ENCODE peak calls at places on chromosomes 12 and 14, in eight cellular contexts. One of them, this sample, is unnamed.

GRCh38 chr12:127620956-127621355 is 646.0 kb upstream of the TMEM132C start:
- DNase-seq in NCI-H1694: no peak
- DNase-seq in mesothelial cell of epicardium: no peak
- DNase-seq in DMS 273 treated with DMSO at 0.1 percent for 48 hours: no peak
- DNase-seq in GM13976: no peak
- DNase-seq in H7: no peak
- DNase-seq in epithelial cell of prostate: no peak
- DNase-seq in HT1080: no peak
- DNase-seq in this sample: no peak

GRCh38 chr12:90970471-90970870 is 15.5 kb upstream of the CCER1 start:
- DNase-seq in NCI-H1694: no peak
- DNase-seq in mesothelial cell of epicardium: no peak
- DNase-seq in DMS 273 treated with DMSO at 0.1 percent for 48 hours: no peak
- DNase-seq in GM13976: no peak
- DNase-seq in H7: no peak
- DNase-seq in epithelial cell of prostate: no peak
- DNase-seq in HT1080: peak
- DNase-seq in this sample: no peak

GRCh38 chr12:13383379-13383778 is 186.9 kb downstream of the EMP1 start:
- DNase-seq in NCI-H1694: no peak
- DNase-seq in mesothelial cell of epicardium: no peak
- DNase-seq in DMS 273 treated with DMSO at 0.1 percent for 48 hours: no peak
- DNase-seq in GM13976: no peak
- DNase-seq in H7: no peak
- DNase-seq in epithelial cell of prostate: no peak
- DNase-seq in HT1080: no peak
- DNase-seq in this sample: peak

GRCh38 chr14:93223565-93223964 is 16.5 kb downstream of the UBR7 start:
- DNase-seq in NCI-H1694: no peak
- DNase-seq in mesothelial cell of epicardium: no peak
- DNase-seq in DMS 273 treated with DMSO at 0.1 percent for 48 hours: no peak
- DNase-seq in GM13976: no peak
- DNase-seq in H7: no peak
- DNase-seq in epithelial cell of prostate: no peak
- DNase-seq in HT1080: no peak
- DNase-seq in this sample: no peak

GRCh38 chr14:58239259-58240210 is 5.1 kb upstream of the PSMA3 start:
- DNase-seq in NCI-H1694: peak
- DNase-seq in mesothelial cell of epicardium: peak
- DNase-seq in DMS 273 treated with DMSO at 0.1 percent for 48 hours: peak
- DNase-seq in GM13976: peak
- DNase-seq in H7: peak
- DNase-seq in epithelial cell of prostate: no peak
- DNase-seq in HT1080: peak
- DNase-seq in this sample: no peak

GRCh38 chr14:61565836-61566536 is 129.3 kb upstream of the HIF1A start:
- DNase-seq in NCI-H1694: no peak
- DNase-seq in mesothelial cell of epicardium: no peak
- DNase-seq in DMS 273 treated with DMSO at 0.1 percent for 48 hours: no peak
- DNase-seq in GM13976: no peak
- DNase-seq in H7: no peak
- DNase-seq in epithelial cell of prostate: no peak
- DNase-seq in HT1080: no peak
- DNase-seq in this sample: no peak

GRCh38 chr14:102903248-102903888 is 19.1 kb upstream of the AMN start:
- DNase-seq in NCI-H1694: no peak
- DNase-seq in mesothelial cell of epicardium: no peak
- DNase-seq in DMS 273 treated with DMSO at 0.1 percent for 48 hours: no peak
- DNase-seq in GM13976: no peak
- DNase-seq in H7: peak
- DNase-seq in epithelial cell of prostate: no peak
- DNase-seq in HT1080: no peak
- DNase-seq in this sample: no peak

GRCh38 chr12:104957388-104958008 is 592 bp downstream of the SLC41A2 start:
- DNase-seq in NCI-H1694: no peak
- DNase-seq in mesothelial cell of epicardium: no peak
- DNase-seq in DMS 273 treated with DMSO at 0.1 percent for 48 hours: no peak
- DNase-seq in GM13976: no peak
- DNase-seq in H7: no peak
- DNase-seq in epithelial cell of prostate: no peak
- DNase-seq in HT1080: peak
- DNase-seq in this sample: no peak

GRCh38 chr12:58833844-58834243 is 86.5 kb downstream of the LRIG3 start:
- DNase-seq in NCI-H1694: no peak
- DNase-seq in mesothelial cell of epicardium: no peak
- DNase-seq in DMS 273 treated with DMSO at 0.1 percent for 48 hours: no peak
- DNase-seq in GM13976: no peak
- DNase-seq in H7: no peak
- DNase-seq in epithelial cell of prostate: no peak
- DNase-seq in HT1080: no peak
- DNase-seq in this sample: no peak

GRCh38 chr14:51014625-51015024 is 70.3 kb upstream of the PYGL start:
- DNase-seq in NCI-H1694: no peak
- DNase-seq in mesothelial cell of epicardium: no peak
- DNase-seq in DMS 273 treated with DMSO at 0.1 percent for 48 hours: no peak
- DNase-seq in GM13976: no peak
- DNase-seq in H7: no peak
- DNase-seq in epithelial cell of prostate: no peak
- DNase-seq in HT1080: peak
- DNase-seq in this sample: no peak

GRCh38 chr14:100155049-100155621 is 4.3 kb downstream of the DEGS2 start:
- DNase-seq in NCI-H1694: peak
- DNase-seq in mesothelial cell of epicardium: no peak
- DNase-seq in DMS 273 treated with DMSO at 0.1 percent for 48 hours: peak
- DNase-seq in GM13976: no peak
- DNase-seq in H7: peak
- DNase-seq in epithelial cell of prostate: peak
- DNase-seq in HT1080: peak
- DNase-seq in this sample: no peak

GRCh38 chr12:42705863-42706262 is 116.3 kb upstream of the PRICKLE1 start:
- DNase-seq in NCI-H1694: no peak
- DNase-seq in mesothelial cell of epicardium: no peak
- DNase-seq in DMS 273 treated with DMSO at 0.1 percent for 48 hours: no peak
- DNase-seq in GM13976: no peak
- DNase-seq in H7: no peak
- DNase-seq in epithelial cell of prostate: no peak
- DNase-seq in HT1080: peak
- DNase-seq in this sample: no peak

GRCh38 chr12:94305293-94305957 is 154.2 kb downstream of the CEP83 start:
- DNase-seq in NCI-H1694: no peak
- DNase-seq in mesothelial cell of epicardium: no peak
- DNase-seq in DMS 273 treated with DMSO at 0.1 percent for 48 hours: no peak
- DNase-seq in GM13976: no peak
- DNase-seq in H7: no peak
- DNase-seq in epithelial cell of prostate: no peak
- DNase-seq in HT1080: no peak
- DNase-seq in this sample: no peak

GRCh38 chr14:104556256-104557021 is 23.1 kb upstream of the C14orf180 start:
- DNase-seq in NCI-H1694: no peak
- DNase-seq in mesothelial cell of epicardium: peak
- DNase-seq in DMS 273 treated with DMSO at 0.1 percent for 48 hours: no peak
- DNase-seq in GM13976: no peak
- DNase-seq in H7: peak
- DNase-seq in epithelial cell of prostate: no peak
- DNase-seq in HT1080: no peak
- DNase-seq in this sample: no peak

GRCh38 chr12:659090-659683 is 4.1 kb downstream of the NINJ2 start:
- DNase-seq in NCI-H1694: no peak
- DNase-seq in mesothelial cell of epicardium: no peak
- DNase-seq in DMS 273 treated with DMSO at 0.1 percent for 48 hours: no peak
- DNase-seq in GM13976: peak
- DNase-seq in H7: peak
- DNase-seq in epithelial cell of prostate: no peak
- DNase-seq in HT1080: no peak
- DNase-seq in this sample: no peak

GRCh38 chr14:21334202-21334906 is 49.5 kb downstream of the SUPT16H start:
- DNase-seq in NCI-H1694: no peak
- DNase-seq in mesothelial cell of epicardium: no peak
- DNase-seq in DMS 273 treated with DMSO at 0.1 percent for 48 hours: no peak
- DNase-seq in GM13976: no peak
- DNase-seq in H7: no peak
- DNase-seq in epithelial cell of prostate: no peak
- DNase-seq in HT1080: no peak
- DNase-seq in this sample: no peak

GRCh38 chr14:55382483-55382882 is 29.1 kb downstream of the ATG14 start:
- DNase-seq in NCI-H1694: no peak
- DNase-seq in mesothelial cell of epicardium: no peak
- DNase-seq in DMS 273 treated with DMSO at 0.1 percent for 48 hours: no peak
- DNase-seq in GM13976: no peak
- DNase-seq in H7: no peak
- DNase-seq in epithelial cell of prostate: no peak
- DNase-seq in HT1080: no peak
- DNase-seq in this sample: no peak

GRCh38 chr14:52551696-52552062 is 626 bp downstream of the TXNDC16 start:
- DNase-seq in NCI-H1694: peak
- DNase-seq in mesothelial cell of epicardium: no peak
- DNase-seq in DMS 273 treated with DMSO at 0.1 percent for 48 hours: peak
- DNase-seq in GM13976: peak
- DNase-seq in H7: no peak
- DNase-seq in epithelial cell of prostate: no peak
- DNase-seq in HT1080: peak
- DNase-seq in this sample: no peak

GRCh38 chr14:32345311-32345771 is 16.2 kb downstream of the AKAP6 start:
- DNase-seq in NCI-H1694: peak
- DNase-seq in mesothelial cell of epicardium: no peak
- DNase-seq in DMS 273 treated with DMSO at 0.1 percent for 48 hours: no peak
- DNase-seq in GM13976: no peak
- DNase-seq in H7: no peak
- DNase-seq in epithelial cell of prostate: no peak
- DNase-seq in HT1080: no peak
- DNase-seq in this sample: peak

GRCh38 chr14:100780646-100781355 is 45.1 kb upstream of the MEG3 start:
- DNase-seq in NCI-H1694: no peak
- DNase-seq in mesothelial cell of epicardium: no peak
- DNase-seq in DMS 273 treated with DMSO at 0.1 percent for 48 hours: no peak
- DNase-seq in GM13976: no peak
- DNase-seq in H7: peak
- DNase-seq in epithelial cell of prostate: no peak
- DNase-seq in HT1080: no peak
- DNase-seq in this sample: no peak

GRCh38 chr12:129212221-129212630 is 358.9 kb downstream of the GLT1D1 start:
- DNase-seq in NCI-H1694: no peak
- DNase-seq in mesothelial cell of epicardium: no peak
- DNase-seq in DMS 273 treated with DMSO at 0.1 percent for 48 hours: no peak
- DNase-seq in GM13976: no peak
- DNase-seq in H7: no peak
- DNase-seq in epithelial cell of prostate: no peak
- DNase-seq in HT1080: peak
- DNase-seq in this sample: no peak

GRCh38 chr14:93056166-93056839 is 59.4 kb downstream of the ITPK1 start:
- DNase-seq in NCI-H1694: no peak
- DNase-seq in mesothelial cell of epicardium: no peak
- DNase-seq in DMS 273 treated with DMSO at 0.1 percent for 48 hours: no peak
- DNase-seq in GM13976: no peak
- DNase-seq in H7: peak
- DNase-seq in epithelial cell of prostate: no peak
- DNase-seq in HT1080: no peak
- DNase-seq in this sample: no peak

GRCh38 chr12:49325606-49326005 is 2.6 kb downstream of the TROAP start:
- DNase-seq in NCI-H1694: no peak
- DNase-seq in mesothelial cell of epicardium: no peak
- DNase-seq in DMS 273 treated with DMSO at 0.1 percent for 48 hours: no peak
- DNase-seq in GM13976: no peak
- DNase-seq in H7: no peak
- DNase-seq in epithelial cell of prostate: no peak
- DNase-seq in HT1080: no peak
- DNase-seq in this sample: no peak

GRCh38 chr12:3378655-3379054 is 112.3 kb upstream of the PRMT8 start:
- DNase-seq in NCI-H1694: no peak
- DNase-seq in mesothelial cell of epicardium: no peak
- DNase-seq in DMS 273 treated with DMSO at 0.1 percent for 48 hours: no peak
- DNase-seq in GM13976: no peak
- DNase-seq in H7: no peak
- DNase-seq in epithelial cell of prostate: no peak
- DNase-seq in HT1080: no peak
- DNase-seq in this sample: no peak

GRCh38 chr14:95597784-95598204 is 62.9 kb downstream of the GLRX5 start:
- DNase-seq in NCI-H1694: peak
- DNase-seq in mesothelial cell of epicardium: no peak
- DNase-seq in DMS 273 treated with DMSO at 0.1 percent for 48 hours: peak
- DNase-seq in GM13976: no peak
- DNase-seq in H7: peak
- DNase-seq in epithelial cell of prostate: no peak
- DNase-seq in HT1080: peak
- DNase-seq in this sample: no peak

GRCh38 chr14:61385002-61385685 is 63.8 kb downstream of the PRKCH start:
- DNase-seq in NCI-H1694: no peak
- DNase-seq in mesothelial cell of epicardium: no peak
- DNase-seq in DMS 273 treated with DMSO at 0.1 percent for 48 hours: no peak
- DNase-seq in GM13976: no peak
- DNase-seq in H7: no peak
- DNase-seq in epithelial cell of prostate: no peak
- DNase-seq in HT1080: no peak
- DNase-seq in this sample: no peak

GRCh38 chr12:125068391-125068790 is 3.2 kb downstream of the AACS start:
- DNase-seq in NCI-H1694: no peak
- DNase-seq in mesothelial cell of epicardium: no peak
- DNase-seq in DMS 273 treated with DMSO at 0.1 percent for 48 hours: no peak
- DNase-seq in GM13976: no peak
- DNase-seq in H7: peak
- DNase-seq in epithelial cell of prostate: no peak
- DNase-seq in HT1080: no peak
- DNase-seq in this sample: no peak

GRCh38 chr12:47319746-47320145 is 240.0 kb upstream of the AMIGO2 start:
- DNase-seq in NCI-H1694: no peak
- DNase-seq in mesothelial cell of epicardium: no peak
- DNase-seq in DMS 273 treated with DMSO at 0.1 percent for 48 hours: no peak
- DNase-seq in GM13976: no peak
- DNase-seq in H7: no peak
- DNase-seq in epithelial cell of prostate: no peak
- DNase-seq in HT1080: no peak
- DNase-seq in this sample: no peak

GRCh38 chr12:6841139-6841515 is 402 bp downstream of the GNB3 start:
- DNase-seq in NCI-H1694: no peak
- DNase-seq in mesothelial cell of epicardium: no peak
- DNase-seq in DMS 273 treated with DMSO at 0.1 percent for 48 hours: no peak
- DNase-seq in GM13976: no peak
- DNase-seq in H7: no peak
- DNase-seq in epithelial cell of prostate: no peak
- DNase-seq in HT1080: no peak
- DNase-seq in this sample: no peak

GRCh38 chr12:16076553-16076952 is 165.4 kb downstream of the DERA start:
- DNase-seq in NCI-H1694: peak
- DNase-seq in mesothelial cell of epicardium: no peak
- DNase-seq in DMS 273 treated with DMSO at 0.1 percent for 48 hours: peak
- DNase-seq in GM13976: peak
- DNase-seq in H7: peak
- DNase-seq in epithelial cell of prostate: peak
- DNase-seq in HT1080: peak
- DNase-seq in this sample: no peak

GRCh38 chr14:60204843-60205774 is 39.9 kb upstream of the DHRS7 start:
- DNase-seq in NCI-H1694: no peak
- DNase-seq in mesothelial cell of epicardium: no peak
- DNase-seq in DMS 273 treated with DMSO at 0.1 percent for 48 hours: no peak
- DNase-seq in GM13976: no peak
- DNase-seq in H7: peak
- DNase-seq in epithelial cell of prostate: no peak
- DNase-seq in HT1080: no peak
- DNase-seq in this sample: no peak

GRCh38 chr12:121334513-121335343 is 17.5 kb downstream of the ANAPC5 start:
- DNase-seq in NCI-H1694: peak
- DNase-seq in mesothelial cell of epicardium: no peak
- DNase-seq in DMS 273 treated with DMSO at 0.1 percent for 48 hours: peak
- DNase-seq in GM13976: peak
- DNase-seq in H7: peak
- DNase-seq in epithelial cell of prostate: peak
- DNase-seq in HT1080: peak
- DNase-seq in this sample: peak

GRCh38 chr14:85535916-85536834 is 6.2 kb downstream of the FLRT2 start:
- DNase-seq in NCI-H1694: no peak
- DNase-seq in mesothelial cell of epicardium: no peak
- DNase-seq in DMS 273 treated with DMSO at 0.1 percent for 48 hours: no peak
- DNase-seq in GM13976: no peak
- DNase-seq in H7: peak
- DNase-seq in epithelial cell of prostate: no peak
- DNase-seq in HT1080: peak
- DNase-seq in this sample: no peak

GRCh38 chr14:41302776-41303175 is 303.9 kb upstream of the LRFN5 start:
- DNase-seq in NCI-H1694: no peak
- DNase-seq in mesothelial cell of epicardium: no peak
- DNase-seq in DMS 273 treated with DMSO at 0.1 percent for 48 hours: no peak
- DNase-seq in GM13976: no peak
- DNase-seq in H7: no peak
- DNase-seq in epithelial cell of prostate: no peak
- DNase-seq in HT1080: no peak
- DNase-seq in this sample: no peak

This sample was measured in keratinocyte.